ENCODE peak calls at places on chromosomes 6 and 20, in four cellular contexts. One of them, this sample, is unnamed.
A peak's percentile ranks its signal among the peaks of the same experiment; 100 is the strongest.

GRCh38 chr6:20933057-20933792 is 399.0 kb downstream of the CDKAL1 start:
- DNase-seq in AG10803: no peak
- DNase-seq in Peyer's patch: no peak
- DNase-seq in BJ: no peak
- DNase-seq in this sample: no peak

GRCh38 chr20:59819496-59820203 is 113.8 kb downstream of the SYCP2 start:
- DNase-seq in AG10803: no peak
- DNase-seq in Peyer's patch: peak; percentile 14
- DNase-seq in BJ: no peak
- DNase-seq in this sample: no peak

GRCh38 chr6:82893889-82894652 is 171.6 kb downstream of the UBE3D start:
- DNase-seq in BJ: no peak
- DNase-seq in AG10803: no peak
- DNase-seq in Peyer's patch: no peak
- DNase-seq in this sample: no peak

GRCh38 chr6:100796049-100796823 is 84.9 kb downstream of the ASCC3 start:
- DNase-seq in AG10803: no peak
- DNase-seq in Peyer's patch: no peak
- DNase-seq in BJ: no peak
- DNase-seq in this sample: no peak

GRCh38 chr6:3523288-3523670 is 66.4 kb upstream of the SLC22A23 start:
- DNase-seq in AG10803: peak; percentile 38
- DNase-seq in BJ: no peak
- DNase-seq in Peyer's patch: no peak
- DNase-seq in this sample: no peak

GRCh38 chr6:33206864-33207568 is 1.3 kb upstream of the RING1 start:
- DNase-seq in BJ: no peak
- DNase-seq in Peyer's patch: no peak
- DNase-seq in AG10803: peak; percentile 61
- DNase-seq in this sample: no peak

GRCh38 chr6:152293404-152293803 is 343.8 kb downstream of the SYNE1 start:
- DNase-seq in AG10803: no peak
- DNase-seq in Peyer's patch: no peak
- DNase-seq in BJ: no peak
- DNase-seq in this sample: no peak

GRCh38 chr6:106591111-106591825 is 38.0 kb downstream of the RTN4IP1 start:
- DNase-seq in AG10803: peak; percentile 93
- DNase-seq in BJ: peak; percentile 63
- DNase-seq in Peyer's patch: no peak
- DNase-seq in this sample: peak; percentile 36

GRCh38 chr6:45703041-45703739 is 312.5 kb downstream of the CLIC5 start:
- DNase-seq in AG10803: peak; percentile 73
- DNase-seq in Peyer's patch: no peak
- DNase-seq in BJ: no peak
- DNase-seq in this sample: peak; percentile 36

GRCh38 chr6:11416936-11417576 is 120.5 kb upstream of the TMEM170B start:
- DNase-seq in BJ: no peak
- DNase-seq in Peyer's patch: no peak
- DNase-seq in AG10803: no peak
- DNase-seq in this sample: no peak

GRCh38 chr6:30800876-30801275 is 56.5 kb upstream of the IER3 start:
- DNase-seq in Peyer's patch: no peak
- DNase-seq in AG10803: no peak
- DNase-seq in BJ: no peak
- DNase-seq in this sample: no peak

GRCh38 chr20:44735816-44736169 is 9.9 kb upstream of the KCNK15 start:
- DNase-seq in AG10803: no peak
- DNase-seq in BJ: no peak
- DNase-seq in Peyer's patch: no peak
- DNase-seq in this sample: no peak
- H3K4me3 ChIP-seq in AG10803: no peak overlapping the region
- H3K4me3 ChIP-seq in BJ: no peak overlapping the region
- H3K4me3 ChIP-seq in Peyer's patch: peak overlapping the region; percentile 4
- H3K4me3 ChIP-seq in this sample: no peak overlapping the region

DNA sequence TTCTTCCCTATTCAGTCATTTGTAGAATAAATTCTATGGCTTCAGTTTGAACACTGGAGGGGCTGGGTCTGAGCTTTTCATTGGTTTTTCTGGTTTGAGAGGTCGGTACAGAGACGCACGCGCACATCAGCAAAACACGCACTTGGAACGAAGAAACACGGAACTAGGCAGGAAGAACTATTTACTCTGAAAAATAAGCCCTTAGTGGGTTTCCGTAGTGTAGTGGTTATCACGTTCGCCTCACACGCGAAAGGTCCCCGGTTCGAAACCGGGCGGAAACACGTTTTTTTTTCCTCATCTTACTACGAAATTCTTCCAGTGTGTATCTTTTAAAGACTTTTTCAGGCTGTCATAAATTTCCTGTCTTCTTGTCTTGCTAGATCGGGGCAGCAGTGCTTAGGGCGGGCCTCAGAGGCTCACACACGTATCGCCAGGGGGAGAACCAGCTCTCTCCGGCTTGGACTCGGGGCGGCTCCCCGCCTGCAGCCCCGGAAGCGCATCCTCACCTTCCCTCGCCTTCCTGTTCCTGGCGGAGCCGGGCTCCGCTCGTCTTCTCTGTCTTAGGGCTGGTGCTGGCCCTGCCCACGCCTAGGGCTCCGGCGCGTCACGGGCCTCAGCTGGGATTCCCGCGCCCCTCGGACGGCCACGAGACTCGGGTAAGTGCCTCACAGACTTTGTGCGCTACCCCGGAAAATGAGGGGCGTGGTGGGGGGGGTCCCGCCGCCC is at the start of gene HMGN4:
- DNase-seq in BJ: no peak
- DNase-seq in Peyer's patch: peak; percentile 79
- DNase-seq in AG10803: peak; percentile 90
- DNase-seq in this sample: no peak
- TF ChIP-seq CTCF in BJ: peak; percentile 15
- TF ChIP-seq CTCF in Peyer's patch: peak; percentile 22
- TF ChIP-seq CTCF in AG10803: peak; percentile 16
- TF ChIP-seq CTCF in this sample: no peak

GRCh38 chr6:128068110-128068460 is 167.2 kb upstream of the THEMIS start:
- DNase-seq in Peyer's patch: no peak
- DNase-seq in BJ: no peak
- DNase-seq in AG10803: no peak
- DNase-seq in this sample: no peak

GRCh38 chr6:128071212-128071611 is 170.4 kb upstream of the THEMIS start:
- DNase-seq in AG10803: no peak
- DNase-seq in Peyer's patch: no peak
- DNase-seq in BJ: no peak
- DNase-seq in this sample: no peak

GRCh38 chr6:128067446-128068109 is 166.7 kb upstream of the THEMIS start:
- DNase-seq in AG10803: no peak
- DNase-seq in BJ: no peak
- DNase-seq in Peyer's patch: no peak
- DNase-seq in this sample: no peak

GRCh38 chr6:128069180-128069579 is 168.3 kb upstream of the THEMIS start:
- DNase-seq in BJ: no peak
- DNase-seq in Peyer's patch: no peak
- DNase-seq in AG10803: peak; percentile 66
- DNase-seq in this sample: no peak

DNA sequence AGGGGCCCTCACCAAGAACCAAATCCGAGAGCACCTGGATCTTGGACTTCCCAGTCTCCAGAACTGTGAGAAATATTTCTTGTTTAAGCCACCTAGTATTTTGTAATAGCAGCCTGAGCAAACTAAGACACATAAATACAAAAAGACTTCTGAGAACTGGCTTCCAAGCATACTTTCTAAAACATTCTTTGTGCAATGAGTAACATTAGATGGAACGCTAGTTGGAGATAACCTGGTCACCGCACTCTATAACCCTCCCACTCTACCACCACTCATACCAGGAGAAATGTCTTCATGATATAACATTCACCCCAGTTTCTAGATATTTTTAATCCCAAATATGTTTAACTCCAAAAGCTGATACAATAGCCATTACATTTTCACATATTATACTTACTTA is 169.5 kb upstream of the THEMIS start:
- DNase-seq in Peyer's patch: no peak
- DNase-seq in BJ: no peak
- DNase-seq in AG10803: peak; percentile 37
- DNase-seq in this sample: no peak
- H3K4me3 ChIP-seq in Peyer's patch: no peak overlapping the region
- H3K4me3 ChIP-seq in BJ: no peak overlapping the region
- H3K4me3 ChIP-seq in AG10803: no peak overlapping the region
- H3K4me3 ChIP-seq in this sample: no peak overlapping the region

DNA sequence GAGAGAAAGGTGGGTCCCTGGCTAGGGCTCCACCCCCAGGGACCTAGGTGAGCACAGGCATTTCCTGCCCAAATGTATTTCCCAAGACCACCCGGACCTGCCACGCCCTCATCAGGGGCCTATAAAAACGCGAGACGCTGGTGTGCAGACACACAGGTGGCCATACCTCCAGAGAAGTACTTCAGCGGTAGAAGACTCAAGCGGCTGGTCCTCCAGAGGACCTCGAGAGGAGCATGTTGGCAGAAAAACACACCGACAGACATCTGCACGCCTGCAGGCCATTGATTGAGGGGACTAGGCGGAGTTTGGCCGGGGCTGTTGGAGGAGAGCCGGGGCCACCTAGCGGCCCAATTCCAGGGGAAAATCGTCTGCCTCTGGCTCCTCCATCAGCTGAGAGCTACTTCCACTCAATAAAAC is 695.8 kb upstream of the MMS22L start:
- DNase-seq in BJ: no peak
- DNase-seq in AG10803: no peak
- DNase-seq in Peyer's patch: no peak
- DNase-seq in this sample: no peak
- TF ChIP-seq CTCF in BJ: no peak
- TF ChIP-seq CTCF in AG10803: no peak
- TF ChIP-seq CTCF in Peyer's patch: no peak
- TF ChIP-seq CTCF in this sample: no peak

GRCh38 chr6:27811383-27811782 is 100.8 kb downstream of the OR2B2 start:
- DNase-seq in BJ: no peak
- DNase-seq in AG10803: no peak
- DNase-seq in Peyer's patch: no peak
- DNase-seq in this sample: no peak
- H3K4me3 ChIP-seq in BJ: no peak overlapping the region
- H3K4me3 ChIP-seq in AG10803: peak overlapping the region; percentile 77
- H3K4me3 ChIP-seq in Peyer's patch: peak overlapping the region; percentile 80
- H3K4me3 ChIP-seq in this sample: peak overlapping the region; percentile 84

DNA sequence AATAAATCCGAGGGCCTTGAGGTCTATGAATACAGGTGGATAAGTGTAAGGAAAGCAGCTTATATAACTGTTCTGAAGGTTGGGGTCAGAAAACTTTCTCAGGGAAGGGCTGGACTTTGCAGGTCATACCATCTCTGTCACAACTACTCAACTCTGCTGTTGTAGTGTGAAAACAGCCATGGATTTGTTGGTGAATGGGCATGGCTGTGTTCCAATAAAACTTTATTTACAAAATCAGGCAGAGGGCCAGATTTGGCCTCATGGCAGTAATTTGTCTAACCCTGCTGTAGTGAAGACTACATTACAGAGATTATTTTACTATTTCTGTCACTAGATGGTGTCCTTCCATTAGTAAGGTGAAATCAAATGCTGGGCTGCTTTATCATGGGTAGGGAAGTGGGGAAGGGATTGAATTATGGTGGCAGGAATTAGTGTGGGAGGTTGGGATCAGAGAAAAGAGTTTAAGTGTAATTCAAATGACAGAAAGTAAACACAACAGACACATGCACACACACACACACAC is 409.6 kb upstream of the CHD6 start:
- DNase-seq in BJ: no peak
- DNase-seq in Peyer's patch: no peak
- DNase-seq in AG10803: no peak
- DNase-seq in this sample: no peak
- TF ChIP-seq CTCF in BJ: no peak
- TF ChIP-seq CTCF in Peyer's patch: no peak
- TF ChIP-seq CTCF in AG10803: no peak
- TF ChIP-seq CTCF in this sample: no peak

GRCh38 chr6:34315780-34316179 is 67.0 kb upstream of the SMIM29 start:
- DNase-seq in Peyer's patch: no peak
- DNase-seq in BJ: no peak
- DNase-seq in AG10803: no peak
- DNase-seq in this sample: no peak
- H3K4me3 ChIP-seq in Peyer's patch: no peak overlapping the region
- H3K4me3 ChIP-seq in BJ: no peak overlapping the region
- H3K4me3 ChIP-seq in AG10803: no peak overlapping the region
- H3K4me3 ChIP-seq in this sample: no peak overlapping the region